ENCODE peak calls at places on chromosomes 5 and 9, in five cellular contexts. Y is CD4-positive, CD25-positive, alpha-beta regulatory T cell; I is stimulated activated CD8-positive, alpha-beta memory T cell treated with anti-CD3 and anti-CD28 coated beads, Interleukin-7, amount 100 ng/mL, for 48 hours; M is neural progenitor cell; X is HEK293T. K is an unnamed sample.

GRCh38 chr5:21882363-21882762 is 970.8 kb downstream of the CDH12 start:
- DNase-seq in X (no peak), I (no peak), Y (no peak), M (no peak), K (no peak)

GRCh38 chr9:126307306-126308061 is 19.1 kb upstream of the MVB12B start:
- DNase-seq in Y (no peak), M (no peak), X (no peak), I (no peak), K (no peak)

GRCh38 chr5:27124590-27124989 is 86.2 kb upstream of the CDH9 start:
- DNase-seq in X (peak), Y (no peak), I (no peak), M (peak), K (peak)

GRCh38 chr5:76401801-76402250 is 1.3 kb upstream of the IQGAP2 start:
- DNase-seq in Y (peak), M (no peak), X (no peak), I (peak), K (no peak)

GRCh38 chr9:91274950-91275349 is 86.8 kb downstream of the AUH start:
- DNase-seq in Y (no peak), X (no peak), M (no peak), I (no peak), K (no peak)

GRCh38 chr5:149598966-149599365 is 17.7 kb downstream of the ARHGEF37 start:
- DNase-seq in M (no peak), I (no peak), Y (no peak), X (no peak), K (no peak)

GRCh38 chr9:112705773-112706427 is 12.0 kb downstream of the INIP start:
- DNase-seq in I (no peak), X (peak), M (peak), Y (no peak), K (peak)

GRCh38 chr5:138649316-138649720 is 74.1 kb upstream of the HSPA9 start:
- DNase-seq in Y (no peak), I (no peak), X (no peak), M (peak), K (no peak)

GRCh38 chr9:134323741-134324358 is 2.4 kb upstream of the RXRA start:
- DNase-seq in X (no peak), M (no peak), I (no peak), Y (no peak), K (peak)

GRCh38 chr5:37208883-37209808 is 40.0 kb downstream of the CPLANE1 start:
- DNase-seq in M (no peak), Y (peak), I (no peak), X (no peak), K (peak)

GRCh38 chr9:93958121-93958874 is 3.1 kb upstream of the BARX1 start:
- DNase-seq in X (no peak), M (peak), I (no peak), Y (no peak), K (no peak)

GRCh38 chr9:133876144-133876543 is 116.0 kb downstream of the VAV2 start:
- DNase-seq in M (peak), I (no peak), X (peak), Y (no peak), K (no peak)

GRCh38 chr5:157761690-157762611 is 18.4 kb downstream of the LSM11 start:
- DNase-seq in Y (peak), I (no peak), M (peak), X (peak), K (peak)

GRCh38 chr9:82894961-82895902 is 167.7 kb downstream of the RASEF start:
- DNase-seq in X (peak), I (no peak), Y (no peak), M (no peak), K (no peak)

GRCh38 chr9:138049779-138050471 is 172.3 kb downstream of the CACNA1B start:
- DNase-seq in Y (no peak), X (no peak), I (no peak), M (peak), K (no peak)

GRCh38 chr5:171310334-171310815 is 1.3 kb downstream of the TLX3 start:
- DNase-seq in Y (no peak), I (no peak), M (no peak), X (no peak), K (no peak)

GRCh38 chr5:13278148-13278547 is 666.3 kb downstream of the DNAH5 start:
- DNase-seq in Y (no peak), X (peak), I (no peak), M (no peak), K (no peak)

GRCh38 chr5:57753446-57753845 is 270.8 kb upstream of the ACTBL2 start:
- DNase-seq in Y (no peak), M (no peak), X (no peak), I (no peak), K (no peak)

GRCh38 chr9:113632776-113633590 is 169.5 kb downstream of the RGS3 start:
- DNase-seq in Y (no peak), X (no peak), M (no peak), I (peak), K (peak)

GRCh38 chr9:126612813-126613641 is 701 bp upstream of the LMX1B start:
- DNase-seq in I (no peak), X (peak), Y (no peak), M (peak), K (no peak)

GRCh38 chr5:139910901-139911300 is 115.3 kb downstream of the PSD2 start:
- DNase-seq in I (no peak), X (no peak), Y (no peak), M (no peak), K (no peak)

GRCh38 chr9:114571391-114571790 is 16.2 kb upstream of the ATP6V1G1 start:
- DNase-seq in Y (no peak), I (no peak), X (no peak), M (no peak), K (no peak)

GRCh38 chr5:40381676-40382363 is 297.9 kb upstream of the PTGER4 start:
- DNase-seq in I (no peak), Y (no peak), X (no peak), M (no peak), K (no peak)

GRCh38 chr5:55773057-55773456 is 35.2 kb downstream of the DDX4 start:
- DNase-seq in I (no peak), Y (no peak), X (no peak), M (no peak), K (no peak)

GRCh38 chr5:88188458-88189132 is 80.0 kb downstream of the TMEM161B start:
- DNase-seq in M (no peak), Y (peak), X (no peak), I (no peak), K (no peak)

GRCh38 chr5:37037840-37038239 is 161.3 kb downstream of the NIPBL start:
- DNase-seq in Y (no peak), M (no peak), X (no peak), I (no peak), K (no peak)

GRCh38 chr5:150624334-150625163 is 15.9 kb upstream of the SYNPO start:
- DNase-seq in X (peak), M (peak), I (no peak), Y (peak), K (no peak)

GRCh38 chr9:27476870-27477269 is 47.2 kb upstream of the IFNK start:
- DNase-seq in Y (no peak), I (no peak), M (no peak), X (no peak), K (no peak)

GRCh38 chr9:4119778-4120554 is 179.9 kb downstream of the GLIS3 start:
- DNase-seq in Y (no peak), I (no peak), M (no peak), X (no peak), K (no peak)

GRCh38 chr5:40406426-40407211 is 273.1 kb upstream of the PTGER4 start:
- DNase-seq in I (no peak), X (no peak), M (no peak), Y (peak), K (no peak)

GRCh38 chr9:29437515-29437914 is 1864.2 kb upstream of the C9orf72 start:
- DNase-seq in I (no peak), M (no peak), Y (no peak), X (no peak), K (no peak)

GRCh38 chr5:9483779-9484178 is 62.1 kb downstream of the SEMA5A start:
- DNase-seq in Y (no peak), M (no peak), I (no peak), X (no peak), K (no peak)

GRCh38 chr5:59485629-59486439 is 407.7 kb downstream of the PDE4D start:
- DNase-seq in Y (no peak), X (no peak), M (no peak), I (no peak), K (peak)

GRCh38 chr5:16140417-16140816 is 39.2 kb downstream of the MARCHF11 start:
- DNase-seq in Y (no peak), M (no peak), X (no peak), I (no peak), K (no peak)